ENCODE peak calls at places on chromosomes 7 and 10, in five cellular contexts. One of them, this sample, is unnamed.

GRCh38 chr10:101830322-101831168 is 12.3 kb upstream of the OGA start:
- DNase-seq in tibial nerve: peak
- DNase-seq in A549: peak
- DNase-seq in ovary: peak
- DNase-seq in sigmoid colon: peak
- DNase-seq in this sample: peak

GRCh38 chr10:49280001-49280408 is 19.0 kb upstream of the C10orf71 start:
- DNase-seq in tibial nerve: no peak
- DNase-seq in A549: no peak
- DNase-seq in ovary: no peak
- DNase-seq in sigmoid colon: peak
- DNase-seq in this sample: peak

GRCh38 chr10:113987805-113988204 is 55.9 kb upstream of the ADRB1 start:
- DNase-seq in tibial nerve: peak
- DNase-seq in A549: no peak
- DNase-seq in ovary: no peak
- DNase-seq in sigmoid colon: no peak
- DNase-seq in this sample: peak

GRCh38 chr10:27745380-27745718 is 270 bp downstream of the MKX start:
- DNase-seq in tibial nerve: no peak
- DNase-seq in A549: no peak
- DNase-seq in ovary: peak
- DNase-seq in sigmoid colon: peak
- DNase-seq in this sample: no peak

GRCh38 chr10:7988985-7989384 is 65.5 kb upstream of the GATA3 start:
- DNase-seq in tibial nerve: no peak
- DNase-seq in A549: peak
- DNase-seq in ovary: no peak
- DNase-seq in sigmoid colon: no peak
- DNase-seq in this sample: peak

GRCh38 chr10:92354587-92354986 is 63.6 kb downstream of the MARCHF5 start:
- DNase-seq in tibial nerve: no peak
- DNase-seq in A549: no peak
- DNase-seq in ovary: no peak
- DNase-seq in sigmoid colon: no peak
- DNase-seq in this sample: no peak

GRCh38 chr10:93767724-93768399 is 10.1 kb downstream of the LGI1 start:
- DNase-seq in tibial nerve: no peak
- DNase-seq in A549: no peak
- DNase-seq in ovary: no peak
- DNase-seq in sigmoid colon: no peak
- DNase-seq in this sample: no peak

GRCh38 chr7:86848226-86848625 is 204.5 kb downstream of the GRM3 start:
- DNase-seq in tibial nerve: no peak
- DNase-seq in A549: no peak
- DNase-seq in ovary: no peak
- DNase-seq in sigmoid colon: no peak
- DNase-seq in this sample: no peak

GRCh38 chr10:98390406-98390805 is 24.6 kb downstream of the PYROXD2 start:
- DNase-seq in tibial nerve: no peak
- DNase-seq in A549: no peak
- DNase-seq in ovary: no peak
- DNase-seq in sigmoid colon: no peak
- DNase-seq in this sample: no peak

GRCh38 chr10:114174462-114175190 is 623 bp upstream of the CCDC186 start:
- DNase-seq in tibial nerve: peak
- DNase-seq in A549: peak
- DNase-seq in ovary: peak
- DNase-seq in sigmoid colon: peak
- DNase-seq in this sample: peak

GRCh38 chr7:69654849-69655707 is 56.8 kb downstream of the AUTS2 start:
- DNase-seq in tibial nerve: no peak
- DNase-seq in A549: no peak
- DNase-seq in ovary: no peak
- DNase-seq in sigmoid colon: no peak
- DNase-seq in this sample: peak

GRCh38 chr7:133330085-133330484 is 77.2 kb downstream of the EXOC4 start:
- DNase-seq in tibial nerve: no peak
- DNase-seq in A549: no peak
- DNase-seq in ovary: no peak
- DNase-seq in sigmoid colon: no peak
- DNase-seq in this sample: no peak

GRCh38 chr7:152522551-152522950 is 86.7 kb upstream of the KMT2C start:
- DNase-seq in tibial nerve: no peak
- DNase-seq in A549: no peak
- DNase-seq in ovary: peak
- DNase-seq in sigmoid colon: no peak
- DNase-seq in this sample: no peak

GRCh38 chr10:43606323-43607198 is at the start of gene ZNF485:
- DNase-seq in tibial nerve: peak
- DNase-seq in A549: peak
- DNase-seq in ovary: peak
- DNase-seq in sigmoid colon: peak
- DNase-seq in this sample: peak

GRCh38 chr7:104296900-104297299 is 31.5 kb upstream of the LHFPL3 start:
- DNase-seq in tibial nerve: no peak
- DNase-seq in A549: no peak
- DNase-seq in ovary: no peak
- DNase-seq in sigmoid colon: no peak
- DNase-seq in this sample: no peak

GRCh38 chr7:108114117-108114841 is 15.9 kb downstream of the LAMB4 start:
- DNase-seq in tibial nerve: no peak
- DNase-seq in A549: peak
- DNase-seq in ovary: no peak
- DNase-seq in sigmoid colon: no peak
- DNase-seq in this sample: peak

GRCh38 chr10:103778358-103779139 is 76.8 kb downstream of the SH3PXD2A start:
- DNase-seq in tibial nerve: no peak
- DNase-seq in A549: no peak
- DNase-seq in ovary: no peak
- DNase-seq in sigmoid colon: no peak
- DNase-seq in this sample: no peak

GRCh38 chr7:54788664-54789063 is 29.7 kb upstream of the SEC61G start:
- DNase-seq in tibial nerve: peak
- DNase-seq in A549: peak
- DNase-seq in ovary: peak
- DNase-seq in sigmoid colon: peak
- DNase-seq in this sample: peak

GRCh38 chr10:14416308-14416700 is 85.6 kb upstream of the FRMD4A start:
- DNase-seq in tibial nerve: no peak
- DNase-seq in A549: no peak
- DNase-seq in ovary: no peak
- DNase-seq in sigmoid colon: no peak
- DNase-seq in this sample: no peak

GRCh38 chr10:137031-137430 is 1.8 kb downstream of the ZMYND11 start:
- DNase-seq in tibial nerve: no peak
- DNase-seq in A549: peak
- DNase-seq in ovary: no peak
- DNase-seq in sigmoid colon: no peak
- DNase-seq in this sample: peak

GRCh38 chr10:109889867-109890266 is 33.4 kb downstream of the XPNPEP1 start:
- DNase-seq in tibial nerve: no peak
- DNase-seq in A549: no peak
- DNase-seq in ovary: no peak
- DNase-seq in sigmoid colon: no peak
- DNase-seq in this sample: peak

GRCh38 chr7:18087031-18087686 is 59.5 kb upstream of the PRPS1L1 start:
- DNase-seq in tibial nerve: no peak
- DNase-seq in A549: peak
- DNase-seq in ovary: no peak
- DNase-seq in sigmoid colon: no peak
- DNase-seq in this sample: no peak

GRCh38 chr10:45308707-45309106 is 6.7 kb downstream of the OR13A1 start:
- DNase-seq in tibial nerve: no peak
- DNase-seq in A549: no peak
- DNase-seq in ovary: no peak
- DNase-seq in sigmoid colon: no peak
- DNase-seq in this sample: peak

GRCh38 chr10:56586391-56586790 is 225.3 kb upstream of the ZWINT start:
- DNase-seq in tibial nerve: no peak
- DNase-seq in A549: no peak
- DNase-seq in ovary: no peak
- DNase-seq in sigmoid colon: no peak
- DNase-seq in this sample: no peak

GRCh38 chr10:102504976-102505300 is 1.2 kb downstream of the SUFU start:
- DNase-seq in tibial nerve: no peak
- DNase-seq in A549: no peak
- DNase-seq in ovary: no peak
- DNase-seq in sigmoid colon: peak
- DNase-seq in this sample: no peak

GRCh38 chr7:47032171-47032915 is 549.6 kb downstream of the TNS3 start:
- DNase-seq in tibial nerve: no peak
- DNase-seq in A549: no peak
- DNase-seq in ovary: no peak
- DNase-seq in sigmoid colon: peak
- DNase-seq in this sample: no peak

GRCh38 chr7:6578114-6579084 is 1.1 kb downstream of the ZDHHC4 start:
- DNase-seq in tibial nerve: no peak
- DNase-seq in A549: peak
- DNase-seq in ovary: no peak
- DNase-seq in sigmoid colon: no peak
- DNase-seq in this sample: no peak

GRCh38 chr7:121442845-121443244 is 46.7 kb upstream of the FAM3C start:
- DNase-seq in tibial nerve: no peak
- DNase-seq in A549: no peak
- DNase-seq in ovary: no peak
- DNase-seq in sigmoid colon: no peak
- DNase-seq in this sample: no peak

GRCh38 chr7:4610768-4611467 is 71.2 kb upstream of the FOXK1 start:
- DNase-seq in tibial nerve: peak
- DNase-seq in A549: peak
- DNase-seq in ovary: peak
- DNase-seq in sigmoid colon: peak
- DNase-seq in this sample: peak

GRCh38 chr10:130479146-130479545 is 343.0 kb downstream of the GLRX3 start:
- DNase-seq in tibial nerve: no peak
- DNase-seq in A549: no peak
- DNase-seq in ovary: no peak
- DNase-seq in sigmoid colon: peak
- DNase-seq in this sample: no peak

GRCh38 chr7:90346326-90347125 is at the start of gene GTPBP10:
- DNase-seq in tibial nerve: peak
- DNase-seq in A549: peak
- DNase-seq in ovary: peak
- DNase-seq in sigmoid colon: peak
- DNase-seq in this sample: peak
- TF ChIP-seq POLR2A in tibial nerve: peak
- TF ChIP-seq POLR2A in A549: peak
- TF ChIP-seq POLR2A in ovary: peak
- TF ChIP-seq POLR2A in sigmoid colon: peak
- TF ChIP-seq POLR2A in this sample: peak

DNA sequence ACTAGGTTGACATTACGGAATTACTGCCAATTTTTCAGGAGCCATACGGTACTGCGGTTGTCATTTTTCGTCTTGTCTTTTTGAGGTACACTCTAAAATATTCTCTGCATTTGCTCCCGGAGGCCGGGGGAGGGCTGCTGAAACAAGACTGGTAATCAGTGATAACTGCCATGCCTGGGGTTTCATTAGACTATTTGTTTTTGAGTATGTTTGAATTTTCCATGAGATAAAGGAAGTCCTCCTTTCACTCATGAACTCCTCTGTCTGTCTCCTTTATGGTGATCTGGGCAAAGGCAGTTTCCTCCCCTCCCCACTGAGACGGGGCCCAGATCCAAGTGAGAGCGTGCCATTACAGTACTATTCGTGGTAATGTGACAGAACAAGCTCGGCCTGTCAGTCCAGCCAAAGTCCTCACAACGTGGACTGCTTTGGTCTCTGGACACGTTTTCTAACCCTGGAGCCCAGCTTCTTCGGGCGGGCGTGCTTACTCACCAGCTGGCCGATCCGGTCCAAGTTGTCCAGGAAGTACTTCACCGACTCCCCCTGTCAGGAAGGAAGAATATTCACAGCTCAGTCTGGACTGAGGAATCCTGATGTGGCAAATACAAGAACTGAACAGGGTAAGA is 45.1 kb downstream of the AMZ1 start:
- DNase-seq in tibial nerve: no peak
- DNase-seq in A549: no peak
- DNase-seq in ovary: peak
- DNase-seq in sigmoid colon: peak
- DNase-seq in this sample: peak
- TF ChIP-seq POLR2A in tibial nerve: no peak
- TF ChIP-seq POLR2A in A549: no peak
- TF ChIP-seq POLR2A in ovary: no peak
- TF ChIP-seq POLR2A in sigmoid colon: no peak
- TF ChIP-seq POLR2A in this sample: no peak

GRCh38 chr7:130384371-130384801 is 4.1 kb downstream of the CPA1 start:
- DNase-seq in tibial nerve: no peak
- DNase-seq in A549: no peak
- DNase-seq in ovary: no peak
- DNase-seq in sigmoid colon: no peak
- DNase-seq in this sample: peak
- TF ChIP-seq POLR2A in tibial nerve: no peak
- TF ChIP-seq POLR2A in A549: no peak
- TF ChIP-seq POLR2A in ovary: no peak
- TF ChIP-seq POLR2A in sigmoid colon: no peak
- TF ChIP-seq POLR2A in this sample: no peak

GRCh38 chr10:95860486-95861040 is 47.2 kb upstream of the CC2D2B start:
- DNase-seq in tibial nerve: no peak
- DNase-seq in A549: no peak
- DNase-seq in ovary: no peak
- DNase-seq in sigmoid colon: no peak
- DNase-seq in this sample: no peak

GRCh38 chr10:95866448-95866842 is 41.3 kb upstream of the CC2D2B start:
- DNase-seq in tibial nerve: no peak
- DNase-seq in A549: no peak
- DNase-seq in ovary: no peak
- DNase-seq in sigmoid colon: no peak
- DNase-seq in this sample: no peak

GRCh38 chr10:95864906-95865813 is 42.6 kb upstream of the CC2D2B start:
- DNase-seq in tibial nerve: peak
- DNase-seq in A549: peak
- DNase-seq in ovary: no peak
- DNase-seq in sigmoid colon: no peak
- DNase-seq in this sample: peak

GRCh38 chr10:95865814-95866447 is 41.8 kb upstream of the CC2D2B start:
- DNase-seq in tibial nerve: no peak
- DNase-seq in A549: no peak
- DNase-seq in ovary: no peak
- DNase-seq in sigmoid colon: no peak
- DNase-seq in this sample: no peak

DNA sequence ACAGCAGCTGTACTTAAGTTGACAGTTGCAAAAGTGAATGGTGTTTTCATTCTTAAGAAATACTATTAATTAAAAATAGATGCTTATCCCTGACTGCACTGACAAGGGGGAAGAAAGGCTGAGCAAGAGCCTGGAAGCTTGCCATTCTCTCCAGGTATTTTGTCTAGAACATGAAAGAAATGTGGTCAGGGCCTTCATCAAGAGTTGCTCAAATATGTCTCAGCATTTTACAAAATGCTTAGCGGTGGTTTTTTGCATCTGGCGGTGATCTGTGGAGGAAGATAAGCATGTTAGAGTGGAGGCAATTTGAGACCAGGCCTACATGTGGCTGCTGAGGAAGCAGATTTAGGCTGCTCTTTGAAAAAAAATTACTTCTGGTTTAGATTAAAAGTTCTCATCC is 46.4 kb upstream of the CC2D2B start:
- DNase-seq in tibial nerve: no peak
- DNase-seq in A549: no peak
- DNase-seq in ovary: no peak
- DNase-seq in sigmoid colon: no peak
- DNase-seq in this sample: no peak
- TF ChIP-seq POLR2A in tibial nerve: no peak
- TF ChIP-seq POLR2A in A549: no peak
- TF ChIP-seq POLR2A in ovary: no peak
- TF ChIP-seq POLR2A in sigmoid colon: no peak
- TF ChIP-seq POLR2A in this sample: no peak